ENCODE peak calls at places on chromosomes 3 and 15, in eight cellular contexts. P is lower lobe of right lung, H is esophagus muscularis mucosa, C is ascending aorta, N is gastrocnemius medialis, Z is right atrium auricular region, B is ovary, D is brain microvascular endothelial cell. J is an unnamed sample.

GRCh38 chr3:100525753-100526612 is 33.6 kb downstream of the TMEM45A start:
- DNase-seq in B (no peak), Z (peak; percentile 72), D (peak; percentile 81), P (no peak), C (no peak), N (peak; percentile 23), H (no peak), J (no peak)

GRCh38 chr15:38308797-38309196 is 56.2 kb downstream of the SPRED1 start:
- DNase-seq in H (no peak), Z (no peak), D (no peak), N (no peak), C (no peak), B (no peak), P (no peak), J (no peak)

GRCh38 chr3:184539801-184540440 is 21.7 kb upstream of the EPHB3 start:
- DNase-seq in P (no peak), H (peak; percentile 37), D (no peak), C (no peak), B (no peak), Z (peak; percentile 40), N (no peak), J (peak; percentile 12)

GRCh38 chr15:38559131-38559530 is 5.5 kb downstream of the RASGRP1 start:
- DNase-seq in N (no peak), P (no peak), B (no peak), D (no peak), C (no peak), Z (no peak), H (no peak), J (no peak)

GRCh38 chr3:113151475-113152031 is 59.8 kb upstream of the BOC start:
- DNase-seq in P (no peak), C (no peak), N (peak; percentile 27), D (no peak), B (no peak), H (no peak), Z (no peak), J (no peak)

GRCh38 chr15:100029868-100030479 is 296.7 kb upstream of the LYSMD4 start:
- DNase-seq in C (no peak), H (no peak), P (no peak), N (no peak), D (no peak), B (no peak), Z (peak; percentile 21), J (no peak)

GRCh38 chr15:58014470-58014869 is 51.0 kb downstream of the ALDH1A2 start:
- DNase-seq in P (no peak), N (no peak), H (no peak), B (no peak), Z (no peak), D (no peak), C (no peak), J (no peak)

GRCh38 chr3:186283651-186284445 is 78.2 kb downstream of the DGKG start:
- DNase-seq in N (no peak), Z (no peak), H (no peak), D (peak; percentile 88), P (no peak), C (no peak), B (no peak), J (no peak)

DNA sequence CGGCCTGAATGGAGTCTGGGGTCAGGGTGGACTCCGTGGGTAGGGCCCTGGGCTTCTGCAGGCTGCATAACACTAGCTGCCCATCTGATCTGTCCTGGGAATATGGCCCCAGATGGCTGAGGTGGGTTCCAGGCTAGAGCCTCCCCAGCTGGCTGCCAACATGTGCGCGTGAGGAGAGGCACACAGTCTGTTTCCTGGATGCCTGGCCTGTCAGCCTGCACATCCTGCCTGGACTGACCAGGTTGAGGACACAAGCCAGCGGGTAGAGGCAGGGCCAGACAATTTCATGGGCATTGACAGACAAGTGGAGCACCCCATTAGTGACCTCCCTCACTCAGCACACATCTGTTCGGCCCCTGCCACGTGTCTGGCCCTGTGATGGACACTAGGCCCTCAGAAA is 29.8 kb upstream of the RPL29 start:
- DNase-seq in P (no peak), N (peak; percentile 75), Z (no peak), D (no peak), H (no peak), B (no peak), C (no peak), J (no peak)
- H3K27ac ChIP-seq in P (no peak overlapping the region), N (peak overlapping the region; percentile 95), Z (peak overlapping the region; percentile 96), D (no peak overlapping the region), H (no peak overlapping the region), B (no peak overlapping the region), C (peak overlapping the region; percentile 96), J (no peak overlapping the region)

DNA sequence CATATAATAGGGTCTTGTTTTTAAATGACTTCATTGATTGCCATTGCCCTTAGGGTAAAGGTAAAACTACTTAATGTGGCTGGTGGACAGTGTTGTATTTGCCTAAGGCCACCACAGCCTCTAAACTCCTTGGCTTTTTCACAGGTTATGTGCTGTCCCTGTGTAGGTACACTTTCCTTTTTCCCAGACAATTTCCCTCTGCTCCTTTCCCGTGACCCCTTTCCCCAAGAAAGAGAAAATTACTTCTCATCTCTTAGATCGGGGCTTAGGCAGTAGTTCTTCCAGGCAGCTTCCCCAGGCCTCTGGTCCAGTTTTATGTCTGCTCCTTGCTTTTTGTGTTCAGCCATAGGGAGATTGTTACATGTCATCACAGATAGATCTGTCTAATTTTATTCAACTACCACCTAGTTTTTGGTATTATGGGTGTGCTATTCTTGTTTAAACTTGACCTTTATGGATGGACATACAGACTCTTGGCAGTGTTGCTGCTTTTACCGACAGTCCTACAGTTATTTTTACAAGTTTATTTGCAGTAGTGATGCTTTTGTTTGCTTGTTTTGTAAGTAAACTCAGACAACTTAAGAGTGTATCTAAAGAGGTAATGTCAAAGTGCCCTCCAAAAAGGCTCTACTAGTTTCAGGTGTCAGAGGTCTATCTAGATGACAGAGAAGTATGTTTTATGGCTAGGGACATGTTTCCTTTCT is 20.5 kb upstream of the SCAANT1 start:
- DNase-seq in D (no peak), C (no peak), Z (no peak), P (no peak), B (no peak), H (no peak), N (no peak), J (no peak)
- H3K36me3 ChIP-seq in D (no peaks in the 10 kb centered on the region), C (no peaks in the 10 kb centered on the region), Z (no peaks in the 10 kb centered on the region), P (peaks cover 2% of the 10 kb centered on the region), B (no peaks in the 10 kb centered on the region), H (no peaks in the 10 kb centered on the region), N (no peaks in the 10 kb centered on the region), J (no peaks in the 10 kb centered on the region)

GRCh38 chr3:52429031-52429430 is 15.9 kb downstream of the SEMA3G start:
- DNase-seq in C (no peak), D (no peak), H (no peak), Z (no peak), P (no peak), N (no peak), B (peak; percentile 24), J (no peak)

GRCh38 chr3:52432225-52432624 is 12.7 kb downstream of the SEMA3G start:
- DNase-seq in H (no peak), D (no peak), P (no peak), Z (no peak), C (no peak), B (no peak), N (no peak), J (no peak)

GRCh38 chr3:52429779-52430415 is 15.0 kb downstream of the SEMA3G start:
- DNase-seq in P (no peak), B (no peak), C (no peak), N (no peak), D (peak; percentile 41), Z (no peak), H (no peak), J (no peak)

GRCh38 chr3:52431459-52432223 is 13.3 kb downstream of the SEMA3G start:
- DNase-seq in B (no peak), D (no peak), Z (no peak), N (no peak), P (no peak), H (no peak), C (no peak), J (no peak)

DNA sequence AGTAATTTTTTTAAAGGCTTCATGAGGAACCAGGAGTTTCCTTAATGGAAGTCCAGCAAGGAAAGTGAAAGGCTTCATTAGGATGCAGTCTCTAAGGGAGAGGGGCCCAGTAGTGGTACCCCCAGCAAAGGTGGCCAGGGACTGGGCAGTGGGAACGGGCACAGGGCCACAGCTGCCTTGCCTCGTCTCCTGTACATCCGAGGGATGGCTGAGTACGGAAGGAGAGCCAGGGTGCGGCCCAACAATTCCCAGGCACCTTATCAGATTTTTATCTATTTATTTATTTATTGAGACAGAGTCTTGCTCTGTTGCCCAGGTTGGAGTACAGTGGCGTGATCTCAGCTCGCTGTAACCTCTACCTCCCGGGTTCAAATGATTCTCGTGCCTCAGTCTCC is 14.5 kb downstream of the SEMA3G start:
- DNase-seq in C (no peak), D (no peak), H (no peak), N (peak; percentile 13), B (no peak), P (no peak), Z (no peak), J (no peak)
- H3K27ac ChIP-seq in C (no peak overlapping the region), D (no peak overlapping the region), H (no peak overlapping the region), N (peak overlapping the region; percentile 52), B (no peak overlapping the region), P (peak overlapping the region; percentile 62), Z (peak overlapping the region; percentile 51), J (no peak overlapping the region)

GRCh38 chr15:66044837-66045236 is 175.5 kb downstream of the RAB11A start:
- DNase-seq in C (no peak), P (no peak), Z (no peak), N (no peak), B (no peak), D (no peak), H (no peak), J (no peak)

GRCh38 chr15:66046751-66047150 is 177.5 kb downstream of the RAB11A start:
- DNase-seq in P (no peak), B (no peak), Z (no peak), C (no peak), H (no peak), N (no peak), D (no peak), J (no peak)

GRCh38 chr15:66045542-66045941 is 176.3 kb downstream of the RAB11A start:
- DNase-seq in B (no peak), H (no peak), C (no peak), N (no peak), P (no peak), Z (no peak), D (no peak), J (no peak)

GRCh38 chr15:66047321-66048024 is 178.2 kb downstream of the RAB11A start:
- DNase-seq in H (no peak), Z (no peak), C (no peak), B (no peak), N (no peak), D (no peak), P (no peak), J (no peak)

DNA sequence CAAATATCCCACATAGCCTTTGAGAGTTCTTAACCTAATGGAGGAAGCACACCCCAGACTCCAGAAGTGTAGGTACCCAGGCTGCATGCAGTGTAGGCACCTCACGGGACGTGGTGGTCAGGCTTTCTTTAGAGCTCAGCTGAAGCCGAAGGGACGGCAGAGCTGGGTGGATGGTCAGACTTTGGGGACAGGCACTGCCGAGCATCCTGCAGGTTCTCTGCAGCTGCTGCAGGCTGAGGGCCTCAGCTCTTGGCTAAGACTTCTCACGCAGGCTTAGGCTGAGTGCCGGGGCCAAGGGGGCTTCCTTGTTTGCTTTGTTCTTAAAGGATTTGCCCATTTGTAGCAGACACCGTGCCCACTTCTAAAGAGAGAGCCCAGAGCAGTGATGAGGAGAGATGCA is 177.0 kb downstream of the RAB11A start:
- DNase-seq in Z (no peak), C (no peak), P (no peak), D (no peak), B (no peak), H (no peak), N (no peak), J (no peak)
- H3K36me3 ChIP-seq in Z (no peaks in the 10 kb centered on the region), C (no peaks in the 10 kb centered on the region), P (no peaks in the 10 kb centered on the region), D (no peaks in the 10 kb centered on the region), B (no peaks in the 10 kb centered on the region), H (no peaks in the 10 kb centered on the region), N (no peaks in the 10 kb centered on the region), J (no peaks in the 10 kb centered on the region)

J was measured in colonic mucosa.